ENCODE peak calls at places on chromosomes 1 and 21, in four cellular contexts. F is RWPE1, B is SJCRH30, D is HCT116. S is an unnamed sample.

GRCh38 chr1:38026592-38027200 is 14.2 kb downstream of the UTP11 start:
- DNase-seq in D (no peak), F (peak), B (peak), S (no peak)

GRCh38 chr1:162305969-162306368 is 70.7 kb downstream of the SPATA46 start:
- DNase-seq in D (no peak), F (peak), B (peak), S (no peak)

GRCh38 chr1:44894591-44894990 is 51.5 kb upstream of the PTCH2 start:
- DNase-seq in F (no peak), D (no peak), B (no peak), S (no peak)

GRCh38 chr1:221839794-221840395 is 98.0 kb upstream of the DUSP10 start:
- DNase-seq in B (peak), F (peak), D (peak), S (no peak)

GRCh38 chr1:172999349-172999748 is 51.4 kb downstream of the TNFSF18 start:
- DNase-seq in B (no peak), F (no peak), D (no peak), S (no peak)

GRCh38 chr1:172449585-172450523 is 6.0 kb upstream of the PIGC start:
- DNase-seq in F (no peak), B (peak), D (peak), S (no peak)

GRCh38 chr1:11681071-11681771 is at the start of gene MAD2L2:
- DNase-seq in D (peak), B (peak), F (peak), S (no peak)

GRCh38 chr1:101300916-101301315 is 64.1 kb downstream of the S1PR1 start:
- DNase-seq in D (no peak), F (no peak), B (no peak), S (no peak)

GRCh38 chr21:31335957-31336738 is 7.9 kb downstream of the TIAM1 start:
- DNase-seq in D (no peak), B (peak), F (peak), S (peak)

GRCh38 chr1:80656628-80657019 is 1144.1 kb upstream of the ADGRL2 start:
- DNase-seq in D (no peak), B (no peak), F (peak), S (no peak)

GRCh38 chr1:1088801-1089680 is 14.9 kb upstream of the RNF223 start:
- DNase-seq in F (no peak), D (no peak), B (no peak), S (no peak)

GRCh38 chr1:216750031-216750627 is 26.9 kb upstream of the ESRRG start:
- DNase-seq in F (peak), B (peak), D (no peak), S (peak)

GRCh38 chr1:197967066-197967465 is 49.9 kb downstream of the LHX9 start:
- DNase-seq in F (no peak), D (no peak), B (no peak), S (no peak)

GRCh38 chr1:248421384-248421783 is 18.5 kb downstream of the OR2T1 start:
- DNase-seq in B (peak), D (no peak), F (no peak), S (no peak)

GRCh38 chr1:184533915-184534314 is 147.1 kb downstream of the C1orf21 start:
- DNase-seq in F (no peak), B (peak), D (no peak), S (no peak)

GRCh38 chr1:50080904-50081586 is 27.7 kb upstream of the ELAVL4 start:
- DNase-seq in D (no peak), F (no peak), B (peak), S (no peak)

GRCh38 chr1:29323636-29324035 is 87.3 kb downstream of the PTPRU start:
- DNase-seq in D (no peak), F (no peak), B (no peak), S (no peak)

GRCh38 chr1:241702436-241702835 is 50.4 kb downstream of the WDR64 start:
- DNase-seq in F (peak), D (no peak), B (peak), S (no peak)

GRCh38 chr1:180358649-180359048 is 128.6 kb downstream of the LHX4 start:
- DNase-seq in B (peak), F (no peak), D (no peak), S (no peak)

GRCh38 chr1:186155594-186155993 is 219.5 kb downstream of the TPR start:
- DNase-seq in F (peak), B (peak), D (peak), S (no peak)

GRCh38 chr1:172708452-172708851 is 49.5 kb downstream of the FASLG start:
- DNase-seq in D (no peak), F (no peak), B (no peak), S (no peak)

GRCh38 chr1:111769517-111770146 is 13.9 kb downstream of the DDX20 start:
- DNase-seq in B (peak), D (peak), F (peak), S (no peak)

GRCh38 chr1:181089017-181089776 is 697 bp downstream of the IER5 start:
- DNase-seq in D (no peak), F (no peak), B (no peak), S (no peak)

GRCh38 chr1:157505481-157506272 is 46.6 kb downstream of the FCRL5 start:
- DNase-seq in F (peak), B (peak), D (peak), S (peak)

GRCh38 chr1:63618001-63618400 is 24.8 kb downstream of the PGM1 start:
- DNase-seq in D (no peak), F (no peak), B (peak), S (no peak)

GRCh38 chr1:42955311-42956063 is 3.2 kb downstream of the SLC2A1 start:
- DNase-seq in B (no peak), D (no peak), F (no peak), S (no peak)

DNA sequence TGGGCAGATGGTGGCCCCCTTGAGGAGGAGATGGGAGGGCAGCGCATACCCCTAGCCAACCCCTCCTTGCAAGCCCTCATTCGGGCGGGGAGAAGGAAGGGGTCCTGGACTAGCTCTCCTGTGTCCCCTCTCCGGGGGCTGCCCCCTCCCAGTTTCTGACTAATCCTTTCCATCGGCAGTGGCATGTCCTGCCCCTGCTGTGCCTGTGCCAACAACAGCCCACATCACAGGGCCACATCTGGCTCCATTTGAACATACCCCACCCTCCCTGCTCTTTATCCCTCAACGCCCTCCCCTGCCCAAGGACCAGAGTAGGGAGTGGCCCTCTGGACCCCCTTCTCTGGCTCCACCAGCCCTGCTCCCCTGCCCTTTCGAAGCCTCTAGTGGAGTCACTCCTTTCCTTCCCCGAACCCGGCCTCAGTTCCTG is 11.0 kb upstream of the LMNA start:
- DNase-seq in F (peak), B (no peak), D (no peak), S (no peak)
- H3K27ac ChIP-seq in F (peak), B (no peak), D (peak), S (peak)

DNA sequence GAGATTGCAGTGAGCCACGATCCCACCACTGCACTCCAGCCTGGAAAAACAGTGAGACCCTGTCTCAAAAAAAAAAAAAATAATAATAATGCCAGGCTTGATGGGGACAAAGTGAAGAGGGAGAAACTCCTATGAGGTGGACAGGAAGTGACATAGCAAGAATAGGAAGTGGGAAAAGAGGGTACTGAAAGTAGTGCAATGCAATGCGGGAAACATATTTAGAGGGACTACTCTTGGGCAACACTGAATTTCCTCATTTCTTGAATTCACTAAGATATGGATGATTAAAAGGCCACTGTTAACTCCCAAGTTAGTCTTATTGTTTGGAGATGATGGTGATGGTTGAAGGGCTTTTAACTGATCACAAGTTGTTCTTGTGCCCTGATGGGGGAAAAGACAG is 21.6 kb upstream of the KCNA2 start:
- DNase-seq in D (no peak), F (no peak), B (no peak), S (no peak)
- H3K27ac ChIP-seq in D (no peak), F (no peak), B (no peak), S (no peak)

GRCh38 chr1:99786751-99787501 is 20.5 kb upstream of the FRRS1 start:
- DNase-seq in D (no peak), B (no peak), F (no peak), S (no peak)
- H3K27ac ChIP-seq in D (no peak), B (no peak), F (no peak), S (no peak)

GRCh38 chr1:31567956-31568570 is 8.3 kb upstream of the TINAGL1 start:
- DNase-seq in D (no peak), F (no peak), B (no peak), S (no peak)
- H3K27ac ChIP-seq in D (no peak), F (no peak), B (no peak), S (no peak)

GRCh38 chr1:33009561-33009960 is 27.1 kb downstream of the AK2 start:
- DNase-seq in F (no peak), D (no peak), B (no peak), S (no peak)
- H3K27ac ChIP-seq in F (no peak), D (no peak), B (no peak), S (no peak)

S was measured in caudate nucleus.